ENCODE peak calls at places on chromosomes 3 and 15, in eight cellular contexts. H, O, R, K, N, L, V and D are unnamed samples.

GRCh38 chr3:70179111-70179510 is 133.3 kb downstream of the MDFIC2 start:
- DNase-seq in H (no peak), L (no peak), O (no peak), R (no peak), V (no peak), N (no peak), K (no peak), D (no peak)

GRCh38 chr15:85632014-85632413 is 162.7 kb downstream of the KLHL25 start:
- DNase-seq in K (no peak), O (no peak), R (no peak), N (no peak), H (no peak), V (no peak), L (no peak), D (no peak)

GRCh38 chr3:15387171-15387581 is 40.2 kb downstream of the METTL6 start:
- DNase-seq in V (no peak), K (no peak), O (no peak), N (no peak), L (no peak), R (no peak), H (no peak), D (no peak)

GRCh38 chr15:90557147-90557546 is 27.4 kb downstream of the CRTC3 start:
- DNase-seq in V (no peak), O (no peak), L (no peak), N (no peak), H (no peak), K (no peak), R (no peak), D (no peak)

GRCh38 chr15:75235760-75236729 is 22.1 kb upstream of the GOLGA6C start:
- DNase-seq in N (no peak), V (peak; percentile 50), O (no peak), L (no peak), R (no peak), H (no peak), K (peak; percentile 45), D (peak; percentile 49)

GRCh38 chr15:64133619-64134018 is 17.9 kb upstream of the SNX22 start:
- DNase-seq in K (no peak), N (no peak), R (no peak), L (no peak), O (no peak), V (peak; percentile 46), H (no peak), D (no peak)

GRCh38 chr3:180180795-180181194 is 144.1 kb upstream of the PEX5L start:
- DNase-seq in K (no peak), O (no peak), H (no peak), L (no peak), V (no peak), N (no peak), R (no peak), D (no peak)

GRCh38 chr15:67781907-67782559 is 43.3 kb upstream of the SKOR1 start:
- DNase-seq in O (no peak), L (no peak), R (no peak), N (no peak), H (no peak), K (no peak), V (no peak), D (no peak)

GRCh38 chr3:24199775-24200247 is 254.7 kb downstream of the NR1D2 start:
- DNase-seq in O (no peak), K (no peak), R (no peak), H (no peak), V (no peak), L (no peak), N (no peak), D (no peak)

GRCh38 chr3:154548341-154548740 is 118.4 kb upstream of the GPR149 start:
- DNase-seq in N (no peak), H (no peak), L (no peak), K (no peak), R (no peak), O (no peak), V (no peak), D (no peak)

GRCh38 chr3:123584284-123584987 is 417 bp downstream of the HACD2 start:
- DNase-seq in L (no peak), R (peak; percentile 83), K (peak; percentile 58), O (peak; percentile 55), N (peak; percentile 67), H (peak; percentile 66), V (peak; percentile 72), D (no peak)

GRCh38 chr3:123587399-123587798 is 2.5 kb upstream of the HACD2 start:
- DNase-seq in L (no peak), N (no peak), R (no peak), O (no peak), K (no peak), V (no peak), H (peak; percentile 42), D (no peak)

GRCh38 chr3:123584988-123585937 is at the start of gene HACD2:
- DNase-seq in O (peak; percentile 98), H (peak; percentile 98), R (peak; percentile 98), L (peak; percentile 93), N (peak; percentile 88), V (peak; percentile 97), K (peak; percentile 95), D (peak; percentile 100)

GRCh38 chr3:123586131-123586530 is 1.3 kb upstream of the HACD2 start:
- DNase-seq in V (no peak), O (peak; percentile 60), R (no peak), L (no peak), K (no peak), N (peak; percentile 9), H (peak; percentile 90), D (peak; percentile 76)

DNA sequence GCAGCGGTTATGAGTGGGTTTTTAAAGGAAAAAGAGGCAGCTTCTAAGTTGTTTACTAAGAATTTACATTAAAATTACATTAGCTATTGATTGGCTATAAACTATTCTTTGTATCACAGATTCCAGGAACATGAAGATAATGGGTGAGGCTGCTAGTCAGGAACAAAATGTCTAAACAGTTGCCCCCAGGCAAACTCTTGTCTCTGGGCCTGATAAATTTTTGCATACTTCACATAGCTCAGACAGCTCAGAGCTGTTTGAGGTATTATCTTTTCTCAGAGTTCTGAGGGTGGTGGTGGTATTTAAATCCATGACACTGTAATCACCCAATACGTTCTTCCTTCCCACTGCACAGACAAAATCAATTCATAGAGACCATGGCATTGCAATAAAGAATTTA is 2.1 kb upstream of the HACD2 start:
- DNase-seq in O (no peak), K (no peak), N (no peak), R (no peak), L (no peak), V (no peak), H (peak; percentile 8), D (no peak)
- TF ChIP-seq CTCF in O (no peak), K (no peak), N (no peak), R (no peak), L (no peak), V (no peak), H (no peak), D (no peak)

GRCh38 chr3:52257911-52258310 is 12.4 kb downstream of the PPM1M start:
- DNase-seq in K (no peak), L (no peak), O (no peak), R (no peak), N (no peak), H (no peak), V (no peak), D (no peak)
- H3K36me3 ChIP-seq in K (peaks cover 13% of the 10 kb centered on the region), L (peaks cover 37% of the 10 kb centered on the region), O (peaks cover 7% of the 10 kb centered on the region), R (peaks cover 69% of the 10 kb centered on the region), N (peaks cover 99% of the 10 kb centered on the region), H (peaks cover 100% of the 10 kb centered on the region), V (peaks cover 90% of the 10 kb centered on the region), D (no peaks in the 10 kb centered on the region)

GRCh38 chr3:126357299-126358037 is at the start of gene KLF15:
- DNase-seq in O (peak; percentile 89), L (peak; percentile 25), V (peak; percentile 91), H (peak; percentile 96), N (peak; percentile 88), K (peak; percentile 80), R (peak; percentile 96), D (peak; percentile 94)
- TF ChIP-seq POLR2AphosphoS5 in O (peak; percentile 94), L (no peak), V (no peak), H (peak; percentile 90), N (no peak), K (no peak), R (peak; percentile 91), D (peak; percentile 85)

DNA sequence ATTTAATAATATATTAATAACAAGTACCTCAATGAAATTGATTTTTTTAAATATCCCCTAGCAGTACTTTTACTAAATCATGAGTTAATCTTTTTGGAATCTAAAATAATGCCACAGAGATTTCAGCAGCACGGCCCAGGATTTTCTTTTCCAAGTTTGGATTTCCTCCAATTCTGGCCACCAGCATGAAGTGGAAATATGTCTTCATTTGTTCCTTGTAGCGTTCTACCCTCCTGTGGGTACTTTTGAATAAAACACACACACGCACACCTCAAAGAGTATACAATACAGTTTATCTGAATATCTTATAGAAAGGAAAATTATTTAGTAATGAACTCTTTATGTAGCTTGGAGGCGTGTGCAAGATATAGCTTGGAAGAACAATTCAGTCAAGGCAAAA is 125.1 kb upstream of the STT3B start:
- DNase-seq in H (no peak), N (no peak), K (no peak), V (no peak), L (no peak), R (no peak), O (no peak), D (no peak)
- TF ChIP-seq CTCF in H (no peak), N (no peak), K (no peak), V (no peak), L (no peak), R (no peak), O (no peak), D (no peak)

GRCh38 chr15:36371509-36371908 is 207.9 kb upstream of the CDIN1 start:
- DNase-seq in R (no peak), K (no peak), V (no peak), O (no peak), L (no peak), N (no peak), H (no peak), D (no peak)
- H3K36me3 ChIP-seq in R (no peaks in the 10 kb centered on the region), K (no peaks in the 10 kb centered on the region), V (no peaks in the 10 kb centered on the region), O (no peaks in the 10 kb centered on the region), L (no peaks in the 10 kb centered on the region), N (no peaks in the 10 kb centered on the region), H (no peaks in the 10 kb centered on the region), D (no peaks in the 10 kb centered on the region)

GRCh38 chr3:117435481-117435880 is 725.9 kb downstream of the TUSC7 start:
- DNase-seq in V (no peak), H (no peak), R (no peak), N (no peak), K (no peak), L (no peak), O (no peak), D (no peak)

GRCh38 chr3:117443014-117443413 is 733.4 kb downstream of the TUSC7 start:
- DNase-seq in H (no peak), N (no peak), K (no peak), L (no peak), V (no peak), R (no peak), O (no peak), D (no peak)

GRCh38 chr3:117444175-117444574 is 734.6 kb downstream of the TUSC7 start:
- DNase-seq in K (no peak), R (no peak), O (no peak), H (no peak), V (no peak), N (no peak), L (no peak), D (no peak)

GRCh38 chr3:117441851-117442250 is 732.3 kb downstream of the TUSC7 start:
- DNase-seq in L (no peak), V (no peak), R (no peak), H (no peak), N (no peak), K (no peak), O (no peak), D (no peak)

GRCh38 chr3:117439812-117440211 is 730.2 kb downstream of the TUSC7 start:
- DNase-seq in N (no peak), O (no peak), K (no peak), V (no peak), H (no peak), R (no peak), L (no peak), D (no peak)
- TF ChIP-seq POLR2AphosphoS5 in N (no peak), O (no peak), K (no peak), V (no peak), H (no peak), R (no peak), L (no peak), D (no peak)